ENCODE peak calls at places on chromosomes 3 and 15, in five cellular contexts. One of them, this sample, is unnamed.
A peak's percentile ranks its signal among the peaks of the same experiment; 100 is the strongest.

GRCh38 chr15:90820481-90820880 is 47.9 kb upstream of the FURIN start:
- DNase-seq in adrenal gland: no peak
- DNase-seq in spleen: no peak
- DNase-seq in OCI-LY7: no peak
- DNase-seq in left ventricle myocardium inferior: no peak
- DNase-seq in this sample: no peak

GRCh38 chr3:172885704-172886103 is 135.2 kb downstream of the ECT2 start:
- DNase-seq in adrenal gland: no peak
- DNase-seq in spleen: no peak
- DNase-seq in OCI-LY7: no peak
- DNase-seq in left ventricle myocardium inferior: no peak
- DNase-seq in this sample: no peak

GRCh38 chr3:59411694-59412093 is 361.9 kb upstream of the CFAP20DC start:
- DNase-seq in adrenal gland: no peak
- DNase-seq in spleen: no peak
- DNase-seq in OCI-LY7: no peak
- DNase-seq in left ventricle myocardium inferior: no peak
- DNase-seq in this sample: no peak

GRCh38 chr15:82570721-82571519 is 30.7 kb upstream of the RPS17 start:
- DNase-seq in adrenal gland: no peak
- DNase-seq in spleen: no peak
- DNase-seq in OCI-LY7: no peak
- DNase-seq in left ventricle myocardium inferior: no peak
- DNase-seq in this sample: no peak

GRCh38 chr3:180048108-180048507 is 11.4 kb upstream of the PEX5L start:
- DNase-seq in adrenal gland: no peak
- DNase-seq in spleen: no peak
- DNase-seq in OCI-LY7: peak; percentile 42
- DNase-seq in left ventricle myocardium inferior: no peak
- DNase-seq in this sample: no peak

GRCh38 chr15:90595760-90596155 is 66.0 kb downstream of the CRTC3 start:
- DNase-seq in adrenal gland: no peak
- DNase-seq in spleen: peak; percentile 79
- DNase-seq in OCI-LY7: peak; percentile 61
- DNase-seq in left ventricle myocardium inferior: no peak
- DNase-seq in this sample: no peak

GRCh38 chr3:90092994-90093393 is 985.6 kb downstream of the EPHA3 start:
- DNase-seq in adrenal gland: no peak
- DNase-seq in spleen: no peak
- DNase-seq in OCI-LY7: peak; percentile 10
- DNase-seq in left ventricle myocardium inferior: no peak
- DNase-seq in this sample: no peak

GRCh38 chr3:147921044-147921443 is 511.9 kb downstream of the ZIC1 start:
- DNase-seq in adrenal gland: no peak
- DNase-seq in spleen: no peak
- DNase-seq in OCI-LY7: no peak
- DNase-seq in left ventricle myocardium inferior: no peak
- DNase-seq in this sample: no peak

GRCh38 chr3:66962624-66963023 is 35.5 kb upstream of the KBTBD8 start:
- DNase-seq in adrenal gland: no peak
- DNase-seq in spleen: no peak
- DNase-seq in OCI-LY7: no peak
- DNase-seq in left ventricle myocardium inferior: no peak
- DNase-seq in this sample: no peak

GRCh38 chr15:81295466-81296145 is 28.3 kb downstream of the STARD5 start:
- DNase-seq in adrenal gland: no peak
- DNase-seq in spleen: peak; percentile 56
- DNase-seq in OCI-LY7: peak; percentile 45
- DNase-seq in left ventricle myocardium inferior: no peak
- DNase-seq in this sample: no peak

GRCh38 chr3:185702564-185703225 is 116.6 kb downstream of the SENP2 start:
- DNase-seq in adrenal gland: no peak
- DNase-seq in spleen: no peak
- DNase-seq in OCI-LY7: no peak
- DNase-seq in left ventricle myocardium inferior: no peak
- DNase-seq in this sample: no peak

GRCh38 chr15:68650901-68651709 is 72.3 kb downstream of the CORO2B start:
- DNase-seq in adrenal gland: peak; percentile 74
- DNase-seq in spleen: peak; percentile 88
- DNase-seq in OCI-LY7: peak; percentile 62
- DNase-seq in left ventricle myocardium inferior: no peak
- DNase-seq in this sample: peak; percentile 75

GRCh38 chr3:4981160-4981687 is 2.0 kb downstream of the BHLHE40 start:
- DNase-seq in adrenal gland: peak; percentile 32
- DNase-seq in spleen: no peak
- DNase-seq in OCI-LY7: no peak
- DNase-seq in left ventricle myocardium inferior: no peak
- DNase-seq in this sample: no peak

GRCh38 chr15:57432141-57432701 is 55.9 kb downstream of the CGNL1 start:
- DNase-seq in adrenal gland: no peak
- DNase-seq in spleen: no peak
- DNase-seq in OCI-LY7: no peak
- DNase-seq in left ventricle myocardium inferior: no peak
- DNase-seq in this sample: no peak

GRCh38 chr3:147945968-147946519 is 536.9 kb downstream of the ZIC1 start:
- DNase-seq in adrenal gland: peak; percentile 55
- DNase-seq in spleen: no peak
- DNase-seq in OCI-LY7: no peak
- DNase-seq in left ventricle myocardium inferior: peak; percentile 33
- DNase-seq in this sample: no peak

GRCh38 chr15:64501396-64501716 is 41.0 kb downstream of the ZNF609 start:
- DNase-seq in adrenal gland: no peak
- DNase-seq in spleen: no peak
- DNase-seq in OCI-LY7: no peak
- DNase-seq in left ventricle myocardium inferior: no peak
- DNase-seq in this sample: no peak

GRCh38 chr15:34514251-34514760 is 69.1 kb downstream of the GOLGA8B start:
- DNase-seq in adrenal gland: peak; percentile 31
- DNase-seq in spleen: peak; percentile 84
- DNase-seq in OCI-LY7: no peak
- DNase-seq in left ventricle myocardium inferior: peak; percentile 55
- DNase-seq in this sample: no peak

GRCh38 chr3:23455084-23455483 is 252.0 kb downstream of the UBE2E2 start:
- DNase-seq in adrenal gland: peak; percentile 29
- DNase-seq in spleen: no peak
- DNase-seq in OCI-LY7: no peak
- DNase-seq in left ventricle myocardium inferior: no peak
- DNase-seq in this sample: no peak

GRCh38 chr3:150783334-150783733 is 20.4 kb upstream of the SIAH2 start:
- DNase-seq in adrenal gland: no peak
- DNase-seq in spleen: no peak
- DNase-seq in OCI-LY7: no peak
- DNase-seq in left ventricle myocardium inferior: no peak
- DNase-seq in this sample: no peak

GRCh38 chr3:149657458-149657795 is 398 bp downstream of the WWTR1 start:
- DNase-seq in adrenal gland: peak; percentile 58
- DNase-seq in spleen: peak; percentile 81
- DNase-seq in OCI-LY7: no peak
- DNase-seq in left ventricle myocardium inferior: peak; percentile 40
- DNase-seq in this sample: peak; percentile 81

GRCh38 chr3:12405432-12406272 is 78.6 kb upstream of the TSEN2 start:
- DNase-seq in adrenal gland: peak; percentile 88
- DNase-seq in spleen: peak; percentile 86
- DNase-seq in OCI-LY7: no peak
- DNase-seq in left ventricle myocardium inferior: peak; percentile 75
- DNase-seq in this sample: peak; percentile 45
- H3K4me3 ChIP-seq in adrenal gland: no peak overlapping the region
- H3K4me3 ChIP-seq in spleen: no peak overlapping the region
- H3K4me3 ChIP-seq in OCI-LY7: no peak overlapping the region
- H3K4me3 ChIP-seq in left ventricle myocardium inferior: peak overlapping the region; percentile 16
- H3K4me3 ChIP-seq in this sample: no peak overlapping the region

GRCh38 chr15:73870700-73871408 is 2.5 kb upstream of the TBC1D21 start:
- DNase-seq in adrenal gland: peak; percentile 40
- DNase-seq in spleen: no peak
- DNase-seq in OCI-LY7: no peak
- DNase-seq in left ventricle myocardium inferior: peak; percentile 81
- DNase-seq in this sample: no peak
- H3K27ac ChIP-seq in adrenal gland: no peak overlapping the region
- H3K27ac ChIP-seq in spleen: no peak overlapping the region
- H3K27ac ChIP-seq in OCI-LY7: no peak overlapping the region
- H3K27ac ChIP-seq in left ventricle myocardium inferior: peak overlapping the region; percentile 43
- H3K27ac ChIP-seq in this sample: no peak overlapping the region

GRCh38 chr15:39609166-39609918 is 28.5 kb downstream of the THBS1 start:
- DNase-seq in adrenal gland: no peak
- DNase-seq in spleen: no peak
- DNase-seq in OCI-LY7: no peak
- DNase-seq in left ventricle myocardium inferior: no peak
- DNase-seq in this sample: no peak
- H3K9me3 ChIP-seq in adrenal gland: peaks cover 23% of the 10 kb centered on the region
- H3K9me3 ChIP-seq in spleen: peaks cover 51% of the 10 kb centered on the region
- H3K9me3 ChIP-seq in OCI-LY7: peaks cover 7% of the 10 kb centered on the region
- H3K9me3 ChIP-seq in left ventricle myocardium inferior: peaks cover 44% of the 10 kb centered on the region
- H3K9me3 ChIP-seq in this sample: peaks cover 5% of the 10 kb centered on the region

GRCh38 chr3:160049570-160049969 is 60.9 kb downstream of the IL12A start:
- DNase-seq in adrenal gland: no peak
- DNase-seq in spleen: no peak
- DNase-seq in OCI-LY7: no peak
- DNase-seq in left ventricle myocardium inferior: no peak
- DNase-seq in this sample: no peak

GRCh38 chr3:160052385-160053047 is 63.9 kb downstream of the IL12A start:
- DNase-seq in adrenal gland: peak; percentile 23
- DNase-seq in spleen: no peak
- DNase-seq in OCI-LY7: no peak
- DNase-seq in left ventricle myocardium inferior: no peak
- DNase-seq in this sample: no peak

GRCh38 chr3:160050019-160050418 is 61.4 kb downstream of the IL12A start:
- DNase-seq in adrenal gland: no peak
- DNase-seq in spleen: no peak
- DNase-seq in OCI-LY7: no peak
- DNase-seq in left ventricle myocardium inferior: no peak
- DNase-seq in this sample: no peak

GRCh38 chr3:160055659-160056058 is 67.0 kb downstream of the IL12A start:
- DNase-seq in adrenal gland: no peak
- DNase-seq in spleen: no peak
- DNase-seq in OCI-LY7: no peak
- DNase-seq in left ventricle myocardium inferior: no peak
- DNase-seq in this sample: no peak

DNA sequence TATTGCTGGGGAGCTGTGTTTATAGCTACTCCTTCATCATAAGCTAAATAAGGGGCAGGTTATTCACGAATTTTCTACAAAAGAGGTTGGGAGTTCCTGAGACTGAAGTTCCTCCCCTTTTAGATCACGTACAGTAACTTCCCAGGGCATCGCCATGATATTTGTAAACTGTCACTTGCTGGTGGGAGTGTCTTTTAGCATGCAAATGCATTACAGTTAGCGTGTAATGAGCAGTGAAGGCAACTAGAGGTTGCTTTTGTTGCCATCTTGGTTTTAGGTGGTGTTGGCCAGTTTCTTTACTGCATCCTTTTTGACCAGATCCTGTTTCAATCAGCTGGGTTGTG is 64.4 kb downstream of the IL12A start:
- DNase-seq in adrenal gland: no peak
- DNase-seq in spleen: no peak
- DNase-seq in OCI-LY7: no peak
- DNase-seq in left ventricle myocardium inferior: no peak
- DNase-seq in this sample: no peak
- H3K4me3 ChIP-seq in adrenal gland: no peak overlapping the region
- H3K4me3 ChIP-seq in spleen: no peak overlapping the region
- H3K4me3 ChIP-seq in OCI-LY7: no peak overlapping the region
- H3K4me3 ChIP-seq in left ventricle myocardium inferior: peak overlapping the region; percentile 34
- H3K4me3 ChIP-seq in this sample: peak overlapping the region; percentile 24

GRCh38 chr3:72887378-72887722 is 496 bp upstream of the GXYLT2 start:
- DNase-seq in adrenal gland: no peak
- DNase-seq in spleen: no peak
- DNase-seq in OCI-LY7: no peak
- DNase-seq in left ventricle myocardium inferior: no peak
- DNase-seq in this sample: no peak
- H3K27ac ChIP-seq in adrenal gland: no peak overlapping the region
- H3K27ac ChIP-seq in spleen: no peak overlapping the region
- H3K27ac ChIP-seq in OCI-LY7: no peak overlapping the region
- H3K27ac ChIP-seq in left ventricle myocardium inferior: peak overlapping the region; percentile 82
- H3K27ac ChIP-seq in this sample: peak overlapping the region; percentile 32

GRCh38 chr3:178990293-178990692 is 81.3 kb downstream of the ZMAT3 start:
- DNase-seq in adrenal gland: no peak
- DNase-seq in spleen: no peak
- DNase-seq in OCI-LY7: no peak
- DNase-seq in left ventricle myocardium inferior: no peak
- DNase-seq in this sample: no peak

GRCh38 chr3:178987745-178988144 is 83.9 kb downstream of the ZMAT3 start:
- DNase-seq in adrenal gland: no peak
- DNase-seq in spleen: no peak
- DNase-seq in OCI-LY7: no peak
- DNase-seq in left ventricle myocardium inferior: no peak
- DNase-seq in this sample: no peak

GRCh38 chr3:178982138-178982537 is 89.5 kb downstream of the ZMAT3 start:
- DNase-seq in adrenal gland: no peak
- DNase-seq in spleen: no peak
- DNase-seq in OCI-LY7: no peak
- DNase-seq in left ventricle myocardium inferior: no peak
- DNase-seq in this sample: no peak

GRCh38 chr3:178989821-178990220 is 81.8 kb downstream of the ZMAT3 start:
- DNase-seq in adrenal gland: no peak
- DNase-seq in spleen: no peak
- DNase-seq in OCI-LY7: no peak
- DNase-seq in left ventricle myocardium inferior: no peak
- DNase-seq in this sample: no peak

GRCh38 chr3:178986456-178986855 is 85.2 kb downstream of the ZMAT3 start:
- DNase-seq in adrenal gland: no peak
- DNase-seq in spleen: no peak
- DNase-seq in OCI-LY7: no peak
- DNase-seq in left ventricle myocardium inferior: no peak
- DNase-seq in this sample: no peak
- H3K9me3 ChIP-seq in adrenal gland: no peaks in the 10 kb centered on the region
- H3K9me3 ChIP-seq in spleen: peaks cover 78% of the 10 kb centered on the region
- H3K9me3 ChIP-seq in OCI-LY7: peaks cover 37% of the 10 kb centered on the region
- H3K9me3 ChIP-seq in left ventricle myocardium inferior: peaks cover 67% of the 10 kb centered on the region
- H3K9me3 ChIP-seq in this sample: peaks cover 5% of the 10 kb centered on the region

GRCh38 chr3:42668403-42668740 is 14.9 kb downstream of the ZBTB47 start:
- DNase-seq in adrenal gland: peak; percentile 22
- DNase-seq in spleen: no peak
- DNase-seq in OCI-LY7: no peak
- DNase-seq in left ventricle myocardium inferior: no peak
- DNase-seq in this sample: no peak

GRCh38 chr3:42670051-42670576 is 15.2 kb upstream of the KLHL40 start:
- DNase-seq in adrenal gland: peak; percentile 16
- DNase-seq in spleen: no peak
- DNase-seq in OCI-LY7: no peak
- DNase-seq in left ventricle myocardium inferior: no peak
- DNase-seq in this sample: no peak

GRCh38 chr3:42672495-42672894 is 12.8 kb upstream of the KLHL40 start:
- DNase-seq in adrenal gland: no peak
- DNase-seq in spleen: no peak
- DNase-seq in OCI-LY7: no peak
- DNase-seq in left ventricle myocardium inferior: no peak
- DNase-seq in this sample: no peak

GRCh38 chr3:42668793-42669217 is 15.3 kb downstream of the ZBTB47 start:
- DNase-seq in adrenal gland: peak; percentile 34
- DNase-seq in spleen: no peak
- DNase-seq in OCI-LY7: no peak
- DNase-seq in left ventricle myocardium inferior: no peak
- DNase-seq in this sample: peak; percentile 59

DNA sequence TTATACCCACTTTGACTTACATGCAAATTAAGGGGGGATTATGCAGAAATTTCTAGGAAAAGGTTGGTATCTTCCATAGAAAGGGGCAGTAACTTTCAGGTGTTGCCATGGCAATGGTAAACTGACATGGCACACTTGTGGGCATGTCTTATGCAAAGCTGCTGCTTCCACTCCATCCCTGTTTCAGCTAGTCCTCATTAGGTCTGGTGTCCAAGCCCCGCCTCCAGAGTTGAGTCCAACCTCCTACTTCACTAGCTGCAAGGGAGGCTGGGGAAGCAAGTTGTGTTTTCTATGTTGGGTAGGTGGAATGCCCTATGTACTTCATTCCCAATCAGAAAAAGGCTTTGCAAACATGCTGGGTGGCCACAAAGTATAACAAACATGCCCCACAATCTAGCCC is 14.7 kb upstream of the KLHL40 start:
- DNase-seq in adrenal gland: peak; percentile 18
- DNase-seq in spleen: no peak
- DNase-seq in OCI-LY7: no peak
- DNase-seq in left ventricle myocardium inferior: no peak
- DNase-seq in this sample: no peak
- H3K4me3 ChIP-seq in adrenal gland: no peak overlapping the region
- H3K4me3 ChIP-seq in spleen: no peak overlapping the region
- H3K4me3 ChIP-seq in OCI-LY7: no peak overlapping the region
- H3K4me3 ChIP-seq in left ventricle myocardium inferior: no peak overlapping the region
- H3K4me3 ChIP-seq in this sample: no peak overlapping the region